ENCODE peak calls at places on chromosome 21, in seven cellular contexts. O, X, J, S, B, W and E are unnamed samples.

GRCh38 chr21:14241322-14241721 is 25.4 kb downstream of the RBM11 start:
- DNase-seq in O (peak; percentile 33), W (no peak), J (no peak), X (no peak), S (no peak), B (no peak), E (no peak)

GRCh38 chr21:26958792-26959191 is 8.1 kb downstream of the ADAMTS5 start:
- DNase-seq in J (no peak), X (no peak), S (no peak), O (no peak), W (no peak), B (no peak), E (no peak)

GRCh38 chr21:45555557-45556301 is 13.5 kb upstream of the SLC19A1 start:
- DNase-seq in J (peak; percentile 84), W (peak; percentile 33), O (peak; percentile 51), S (no peak), B (peak; percentile 24), X (no peak), E (peak; percentile 32)

GRCh38 chr21:43295016-43295958 is 126.5 kb downstream of the CRYAA start:
- DNase-seq in B (no peak), S (no peak), X (no peak), W (no peak), J (peak; percentile 81), O (no peak), E (no peak)

GRCh38 chr21:45441431-45442255 is 36.7 kb downstream of the COL18A1 start:
- DNase-seq in O (no peak), B (no peak), S (no peak), J (no peak), W (no peak), X (no peak), E (no peak)

GRCh38 chr21:43191521-43191920 is 22.7 kb downstream of the CRYAA start:
- DNase-seq in W (no peak), S (no peak), J (no peak), X (no peak), B (no peak), O (no peak), E (no peak)

GRCh38 chr21:31318971-31319370 is 25.1 kb downstream of the TIAM1 start:
- DNase-seq in B (no peak), X (no peak), J (no peak), W (no peak), S (no peak), O (no peak), E (no peak)

GRCh38 chr21:41578708-41579107 is 70.8 kb upstream of the TMPRSS2 start:
- DNase-seq in X (no peak), B (no peak), O (no peak), S (no peak), J (no peak), W (no peak), E (no peak)

GRCh38 chr21:46021978-46022544 is 40.5 kb downstream of the COL6A1 start:
- DNase-seq in W (no peak), J (no peak), B (no peak), O (no peak), X (no peak), S (no peak), E (no peak)

GRCh38 chr21:16070207-16070651 is 340.4 kb downstream of the USP25 start:
- DNase-seq in J (peak; percentile 5), W (no peak), B (no peak), X (no peak), S (no peak), O (no peak), E (no peak)

GRCh38 chr21:18387994-18388393 is 15.6 kb downstream of the TMPRSS15 start:
- DNase-seq in B (no peak), S (no peak), O (no peak), J (no peak), W (no peak), X (no peak), E (no peak)

GRCh38 chr21:41625428-41625827 is 117.5 kb upstream of the TMPRSS2 start:
- DNase-seq in J (no peak), X (no peak), O (no peak), B (no peak), W (no peak), S (no peak), E (no peak)

GRCh38 chr21:45531393-45532215 is 10.6 kb downstream of the SLC19A1 start:
- DNase-seq in S (no peak), B (no peak), O (no peak), X (no peak), J (no peak), W (no peak), E (no peak)